ENCODE peak calls at places on chromosome 16, in seven cellular contexts. One of them, this sample, is unnamed.

GRCh38 chr16:10938321-10938720 is 3.9 kb downstream of the DEXI start:
- DNase-seq in kidney glomerular epithelial cell: no peak
- DNase-seq in CMK: no peak
- DNase-seq in anterior cingulate cortex: no peak
- DNase-seq in midbrain: no peak
- DNase-seq in sciatic nerve: no peak
- DNase-seq in SHP77 treated with DMSO at 0.1 percent for 48 hours: no peak
- DNase-seq in this sample: no peak

GRCh38 chr16:28834349-28834748 is 11.6 kb downstream of the ATXN2L start:
- DNase-seq in midbrain: no peak
- DNase-seq in SHP77 treated with DMSO at 0.1 percent for 48 hours: no peak
- DNase-seq in anterior cingulate cortex: no peak
- DNase-seq in kidney glomerular epithelial cell: no peak
- DNase-seq in sciatic nerve: no peak
- DNase-seq in CMK: no peak
- DNase-seq in this sample: no peak

GRCh38 chr16:77211880-77212735 is 12.9 kb downstream of the SYCE1L start:
- DNase-seq in sciatic nerve: no peak
- DNase-seq in SHP77 treated with DMSO at 0.1 percent for 48 hours: peak
- DNase-seq in midbrain: no peak
- DNase-seq in CMK: peak
- DNase-seq in anterior cingulate cortex: no peak
- DNase-seq in kidney glomerular epithelial cell: peak
- DNase-seq in this sample: no peak

GRCh38 chr16:75603241-75603640 is 19.8 kb downstream of the ADAT1 start:
- DNase-seq in sciatic nerve: no peak
- DNase-seq in anterior cingulate cortex: no peak
- DNase-seq in midbrain: no peak
- DNase-seq in CMK: no peak
- DNase-seq in SHP77 treated with DMSO at 0.1 percent for 48 hours: no peak
- DNase-seq in kidney glomerular epithelial cell: no peak
- DNase-seq in this sample: no peak

GRCh38 chr16:29876578-29877249 is 13.7 kb upstream of the CDIPT start:
- DNase-seq in CMK: no peak
- DNase-seq in SHP77 treated with DMSO at 0.1 percent for 48 hours: no peak
- DNase-seq in anterior cingulate cortex: no peak
- DNase-seq in kidney glomerular epithelial cell: no peak
- DNase-seq in sciatic nerve: no peak
- DNase-seq in midbrain: no peak
- DNase-seq in this sample: no peak

GRCh38 chr16:89137666-89138512 is 33.7 kb upstream of the CDH15 start:
- DNase-seq in kidney glomerular epithelial cell: no peak
- DNase-seq in SHP77 treated with DMSO at 0.1 percent for 48 hours: no peak
- DNase-seq in midbrain: no peak
- DNase-seq in sciatic nerve: no peak
- DNase-seq in anterior cingulate cortex: no peak
- DNase-seq in CMK: no peak
- DNase-seq in this sample: no peak

GRCh38 chr16:53456625-53457024 is 22.4 kb downstream of the RBL2 start:
- DNase-seq in midbrain: no peak
- DNase-seq in CMK: peak
- DNase-seq in sciatic nerve: no peak
- DNase-seq in kidney glomerular epithelial cell: no peak
- DNase-seq in SHP77 treated with DMSO at 0.1 percent for 48 hours: no peak
- DNase-seq in anterior cingulate cortex: no peak
- DNase-seq in this sample: no peak

GRCh38 chr16:22353188-22353919 is 21.1 kb downstream of the CDR2 start:
- DNase-seq in SHP77 treated with DMSO at 0.1 percent for 48 hours: no peak
- DNase-seq in midbrain: no peak
- DNase-seq in anterior cingulate cortex: no peak
- DNase-seq in sciatic nerve: no peak
- DNase-seq in kidney glomerular epithelial cell: peak
- DNase-seq in CMK: no peak
- DNase-seq in this sample: peak

GRCh38 chr16:50469121-50469743 is 79.0 kb upstream of the NKD1 start:
- DNase-seq in CMK: no peak
- DNase-seq in anterior cingulate cortex: no peak
- DNase-seq in kidney glomerular epithelial cell: no peak
- DNase-seq in SHP77 treated with DMSO at 0.1 percent for 48 hours: no peak
- DNase-seq in midbrain: no peak
- DNase-seq in sciatic nerve: peak
- DNase-seq in this sample: no peak

GRCh38 chr16:12917653-12918052 is 16.3 kb downstream of the SHISA9 start:
- DNase-seq in midbrain: no peak
- DNase-seq in CMK: no peak
- DNase-seq in SHP77 treated with DMSO at 0.1 percent for 48 hours: no peak
- DNase-seq in sciatic nerve: no peak
- DNase-seq in anterior cingulate cortex: no peak
- DNase-seq in kidney glomerular epithelial cell: peak
- DNase-seq in this sample: no peak

GRCh38 chr16:4033951-4034350 is 82.3 kb downstream of the ADCY9 start:
- DNase-seq in kidney glomerular epithelial cell: no peak
- DNase-seq in anterior cingulate cortex: no peak
- DNase-seq in midbrain: no peak
- DNase-seq in SHP77 treated with DMSO at 0.1 percent for 48 hours: no peak
- DNase-seq in CMK: no peak
- DNase-seq in sciatic nerve: no peak
- DNase-seq in this sample: no peak

GRCh38 chr16:78984324-78984723 is 616.2 kb downstream of the MAF start:
- DNase-seq in midbrain: no peak
- DNase-seq in anterior cingulate cortex: no peak
- DNase-seq in CMK: no peak
- DNase-seq in SHP77 treated with DMSO at 0.1 percent for 48 hours: peak
- DNase-seq in kidney glomerular epithelial cell: no peak
- DNase-seq in sciatic nerve: no peak
- DNase-seq in this sample: no peak

GRCh38 chr16:64356267-64356666 is 765.6 kb downstream of the CDH11 start:
- DNase-seq in anterior cingulate cortex: no peak
- DNase-seq in midbrain: no peak
- DNase-seq in SHP77 treated with DMSO at 0.1 percent for 48 hours: no peak
- DNase-seq in CMK: no peak
- DNase-seq in sciatic nerve: no peak
- DNase-seq in kidney glomerular epithelial cell: peak
- DNase-seq in this sample: peak

GRCh38 chr16:31086629-31086906 is 2.2 kb downstream of the PRSS53 start:
- DNase-seq in sciatic nerve: no peak
- DNase-seq in kidney glomerular epithelial cell: no peak
- DNase-seq in anterior cingulate cortex: no peak
- DNase-seq in CMK: no peak
- DNase-seq in SHP77 treated with DMSO at 0.1 percent for 48 hours: no peak
- DNase-seq in midbrain: no peak
- DNase-seq in this sample: no peak

GRCh38 chr16:80158766-80159165 is 382.0 kb upstream of the DYNLRB2 start:
- DNase-seq in CMK: no peak
- DNase-seq in kidney glomerular epithelial cell: peak
- DNase-seq in sciatic nerve: no peak
- DNase-seq in SHP77 treated with DMSO at 0.1 percent for 48 hours: no peak
- DNase-seq in midbrain: no peak
- DNase-seq in anterior cingulate cortex: no peak
- DNase-seq in this sample: peak

GRCh38 chr16:3578121-3578520 is 918 bp upstream of the NLRC3 start:
- DNase-seq in CMK: no peak
- DNase-seq in anterior cingulate cortex: no peak
- DNase-seq in sciatic nerve: no peak
- DNase-seq in SHP77 treated with DMSO at 0.1 percent for 48 hours: no peak
- DNase-seq in midbrain: no peak
- DNase-seq in kidney glomerular epithelial cell: no peak
- DNase-seq in this sample: no peak

GRCh38 chr16:51636913-51637743 is 486.1 kb upstream of the SALL1 start:
- DNase-seq in kidney glomerular epithelial cell: no peak
- DNase-seq in midbrain: no peak
- DNase-seq in CMK: no peak
- DNase-seq in SHP77 treated with DMSO at 0.1 percent for 48 hours: no peak
- DNase-seq in sciatic nerve: no peak
- DNase-seq in anterior cingulate cortex: no peak
- DNase-seq in this sample: peak

GRCh38 chr16:17556276-17557052 is 85.7 kb upstream of the XYLT1 start:
- DNase-seq in anterior cingulate cortex: no peak
- DNase-seq in CMK: no peak
- DNase-seq in SHP77 treated with DMSO at 0.1 percent for 48 hours: no peak
- DNase-seq in kidney glomerular epithelial cell: no peak
- DNase-seq in midbrain: no peak
- DNase-seq in sciatic nerve: no peak
- DNase-seq in this sample: peak

GRCh38 chr16:66036775-66037715 is 329.4 kb upstream of the CDH5 start:
- DNase-seq in midbrain: no peak
- DNase-seq in anterior cingulate cortex: no peak
- DNase-seq in CMK: no peak
- DNase-seq in kidney glomerular epithelial cell: no peak
- DNase-seq in SHP77 treated with DMSO at 0.1 percent for 48 hours: no peak
- DNase-seq in sciatic nerve: peak
- DNase-seq in this sample: peak

GRCh38 chr16:87407511-87408112 is 15.5 kb downstream of the MAP1LC3B start:
- DNase-seq in anterior cingulate cortex: no peak
- DNase-seq in kidney glomerular epithelial cell: no peak
- DNase-seq in SHP77 treated with DMSO at 0.1 percent for 48 hours: no peak
- DNase-seq in midbrain: no peak
- DNase-seq in sciatic nerve: peak
- DNase-seq in CMK: peak
- DNase-seq in this sample: peak

GRCh38 chr16:19610200-19610599 is 54.7 kb downstream of the VPS35L start:
- DNase-seq in CMK: no peak
- DNase-seq in anterior cingulate cortex: no peak
- DNase-seq in sciatic nerve: no peak
- DNase-seq in kidney glomerular epithelial cell: no peak
- DNase-seq in SHP77 treated with DMSO at 0.1 percent for 48 hours: no peak
- DNase-seq in midbrain: no peak
- DNase-seq in this sample: no peak

GRCh38 chr16:12228607-12229499 is 252.3 kb downstream of the SNX29 start:
- DNase-seq in kidney glomerular epithelial cell: peak
- DNase-seq in CMK: peak
- DNase-seq in SHP77 treated with DMSO at 0.1 percent for 48 hours: peak
- DNase-seq in sciatic nerve: peak
- DNase-seq in anterior cingulate cortex: peak
- DNase-seq in midbrain: peak
- DNase-seq in this sample: no peak

GRCh38 chr16:26645629-26646028 is 421.1 kb upstream of the C16orf82 start:
- DNase-seq in CMK: no peak
- DNase-seq in anterior cingulate cortex: peak
- DNase-seq in kidney glomerular epithelial cell: no peak
- DNase-seq in SHP77 treated with DMSO at 0.1 percent for 48 hours: no peak
- DNase-seq in midbrain: peak
- DNase-seq in sciatic nerve: no peak
- DNase-seq in this sample: no peak

GRCh38 chr16:22813946-22814325 is at the start of gene HS3ST2:
- DNase-seq in midbrain: peak
- DNase-seq in kidney glomerular epithelial cell: no peak
- DNase-seq in sciatic nerve: no peak
- DNase-seq in anterior cingulate cortex: no peak
- DNase-seq in CMK: no peak
- DNase-seq in SHP77 treated with DMSO at 0.1 percent for 48 hours: no peak
- DNase-seq in this sample: no peak

GRCh38 chr16:86726340-86726739 is 148.0 kb downstream of the FOXL1 start:
- DNase-seq in kidney glomerular epithelial cell: no peak
- DNase-seq in sciatic nerve: no peak
- DNase-seq in CMK: no peak
- DNase-seq in anterior cingulate cortex: no peak
- DNase-seq in SHP77 treated with DMSO at 0.1 percent for 48 hours: no peak
- DNase-seq in midbrain: no peak
- DNase-seq in this sample: no peak

GRCh38 chr16:3059723-3060242 is 5.7 kb upstream of the IL32 start:
- DNase-seq in SHP77 treated with DMSO at 0.1 percent for 48 hours: no peak
- DNase-seq in kidney glomerular epithelial cell: no peak
- DNase-seq in CMK: no peak
- DNase-seq in anterior cingulate cortex: no peak
- DNase-seq in midbrain: no peak
- DNase-seq in sciatic nerve: no peak
- DNase-seq in this sample: no peak

GRCh38 chr16:74902161-74902560 is 82.8 kb downstream of the WDR59 start:
- DNase-seq in SHP77 treated with DMSO at 0.1 percent for 48 hours: no peak
- DNase-seq in kidney glomerular epithelial cell: no peak
- DNase-seq in anterior cingulate cortex: no peak
- DNase-seq in sciatic nerve: no peak
- DNase-seq in midbrain: no peak
- DNase-seq in CMK: no peak
- DNase-seq in this sample: no peak

This sample was measured in skeletal muscle cell.